ENCODE peak calls at places on chromosome 7, in nine cellular contexts. Y is transverse colon, J is HFFc6, W is dorsolateral prefrontal cortex, U is gastrocnemius medialis, I is pancreas, G is endothelial cell of umbilical vein, K is MCF 10A, E is cardiac fibroblast. A is an unnamed sample.

GRCh38 chr7:143013473-143013872 is 13.5 kb downstream of the OR9A2 start:
- DNase-seq in Y (no peak), J (no peak), W (no peak), U (no peak), I (no peak), G (no peak), K (no peak), E (peak), A (no peak)

GRCh38 chr7:41826641-41827040 is 123.8 kb upstream of the INHBA start:
- DNase-seq in Y (no peak), J (no peak), W (no peak), U (no peak), I (no peak), G (no peak), K (no peak), E (no peak), A (no peak)

GRCh38 chr7:516606-517456 is 2.8 kb downstream of the PDGFA start:
- DNase-seq in Y (peak), J (peak), W (no peak), U (peak), I (peak), G (peak), K (peak), E (peak), A (peak)

GRCh38 chr7:95004618-95005282 is 97.4 kb downstream of the PPP1R9A start:
- DNase-seq in Y (no peak), J (no peak), W (no peak), U (peak), I (no peak), G (no peak), K (no peak), E (no peak), A (no peak)

GRCh38 chr7:96026006-96026405 is 253.7 kb downstream of the DYNC1I1 start:
- DNase-seq in Y (no peak), J (no peak), W (no peak), U (no peak), I (no peak), G (no peak), K (no peak), E (no peak), A (no peak)

GRCh38 chr7:74027124-74027682 is 770 bp upstream of the ELN start:
- DNase-seq in Y (no peak), J (no peak), W (no peak), U (no peak), I (peak), G (no peak), K (no peak), E (no peak), A (peak)

GRCh38 chr7:77409739-77410545 is 6.2 kb downstream of the GSAP start:
- DNase-seq in Y (no peak), J (peak), W (no peak), U (no peak), I (no peak), G (no peak), K (peak), E (peak), A (no peak)

GRCh38 chr7:153641202-153641601 is 411.0 kb upstream of the DPP6 start:
- DNase-seq in Y (no peak), J (no peak), W (no peak), U (no peak), I (no peak), G (no peak), K (no peak), E (no peak), A (no peak)

GRCh38 chr7:128801667-128802066 is 9.9 kb downstream of the CCDC136 start:
- DNase-seq in Y (no peak), J (no peak), W (no peak), U (no peak), I (no peak), G (no peak), K (no peak), E (no peak), A (no peak)

GRCh38 chr7:93013471-93014061 is 104.2 kb downstream of the SAMD9 start:
- DNase-seq in Y (no peak), J (no peak), W (no peak), U (no peak), I (no peak), G (no peak), K (no peak), E (no peak), A (no peak)

DNA sequence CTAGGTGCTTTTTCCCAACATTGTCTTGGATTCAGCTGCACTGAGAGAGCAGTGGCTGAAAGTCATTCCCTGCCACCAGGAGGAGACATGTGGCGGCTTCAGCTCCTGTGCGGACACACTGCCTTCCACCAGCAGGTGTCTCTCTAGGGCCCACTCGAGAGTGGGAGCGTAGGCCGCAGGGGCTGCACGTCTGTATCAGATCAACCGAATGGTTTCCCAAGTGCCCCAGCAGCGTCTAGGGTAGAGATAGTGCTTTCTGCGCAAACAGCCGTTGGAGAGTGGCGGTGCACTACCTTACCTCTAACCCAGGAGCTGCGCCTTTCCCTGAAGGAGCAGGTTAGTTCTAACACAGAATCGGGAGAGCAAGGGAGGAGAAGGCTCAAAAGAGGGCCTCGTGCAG is 31.7 kb downstream of the PAPOLB start:
- DNase-seq in Y (peak), J (peak), W (no peak), U (no peak), I (peak), G (peak), K (peak), E (peak), A (peak)
- TF ChIP-seq CTCF in Y (peak), J (peak), W (peak), U (peak), I (peak), G (peak), K (peak), E (peak), A (peak)

GRCh38 chr7:134727711-134728110 is 51.7 kb upstream of the CALD1 start:
- DNase-seq in Y (no peak), J (no peak), W (no peak), U (no peak), I (no peak), G (no peak), K (no peak), E (no peak), A (no peak)

GRCh38 chr7:134726581-134726980 is 52.9 kb upstream of the CALD1 start:
- DNase-seq in Y (no peak), J (no peak), W (no peak), U (no peak), I (no peak), G (no peak), K (no peak), E (peak), A (no peak)

GRCh38 chr7:134722786-134723322 is 56.6 kb upstream of the CALD1 start:
- DNase-seq in Y (no peak), J (no peak), W (no peak), U (no peak), I (no peak), G (no peak), K (no peak), E (no peak), A (no peak)

GRCh38 chr7:134723904-134724303 is 55.5 kb upstream of the CALD1 start:
- DNase-seq in Y (no peak), J (no peak), W (no peak), U (no peak), I (no peak), G (no peak), K (no peak), E (no peak), A (no peak)

GRCh38 chr7:134724606-134725005 is 54.8 kb upstream of the CALD1 start:
- DNase-seq in Y (no peak), J (peak), W (no peak), U (no peak), I (no peak), G (peak), K (peak), E (peak), A (no peak)
- TF ChIP-seq CTCF in Y (no peak), J (peak), W (peak), U (no peak), I (no peak), G (peak), K (peak), E (peak), A (no peak)

GRCh38 chr7:141688038-141688437 is 13.9 kb downstream of the DENND11 start:
- DNase-seq in Y (no peak), J (no peak), W (no peak), U (no peak), I (no peak), G (no peak), K (no peak), E (no peak), A (no peak)
- TF ChIP-seq CTCF in Y (no peak), J (no peak), W (no peak), U (no peak), I (no peak), G (no peak), K (no peak), E (no peak), A (no peak)

GRCh38 chr7:150378853-150379589 is at the start of gene ZNF775:
- DNase-seq in Y (peak), J (peak), W (peak), U (peak), I (peak), G (peak), K (peak), E (peak), A (peak)
- TF ChIP-seq CTCF in Y (no peak), J (no peak), W (peak), U (no peak), I (no peak), G (no peak), K (no peak), E (no peak), A (no peak)

GRCh38 chr7:121099572-121099971 is 111.1 kb downstream of the CPED1 start:
- DNase-seq in Y (no peak), J (no peak), W (no peak), U (no peak), I (no peak), G (no peak), K (no peak), E (no peak), A (no peak)
- TF ChIP-seq CTCF in Y (no peak), J (peak), W (no peak), U (no peak), I (no peak), G (no peak), K (no peak), E (peak), A (no peak)

GRCh38 chr7:44765579-44766415 is 17.1 kb downstream of the ZMIZ2 start:
- DNase-seq in Y (no peak), J (no peak), W (no peak), U (no peak), I (no peak), G (no peak), K (no peak), E (no peak), A (no peak)

GRCh38 chr7:44767134-44767911 is 18.7 kb downstream of the ZMIZ2 start:
- DNase-seq in Y (no peak), J (no peak), W (no peak), U (no peak), I (no peak), G (no peak), K (no peak), E (no peak), A (no peak)

GRCh38 chr7:44764665-44765578 is 16.3 kb downstream of the ZMIZ2 start:
- DNase-seq in Y (no peak), J (no peak), W (no peak), U (no peak), I (no peak), G (no peak), K (no peak), E (no peak), A (no peak)

GRCh38 chr7:44767912-44768662 is 19.4 kb downstream of the ZMIZ2 start:
- DNase-seq in Y (peak), J (no peak), W (peak), U (no peak), I (peak), G (no peak), K (no peak), E (peak), A (no peak)

DNA sequence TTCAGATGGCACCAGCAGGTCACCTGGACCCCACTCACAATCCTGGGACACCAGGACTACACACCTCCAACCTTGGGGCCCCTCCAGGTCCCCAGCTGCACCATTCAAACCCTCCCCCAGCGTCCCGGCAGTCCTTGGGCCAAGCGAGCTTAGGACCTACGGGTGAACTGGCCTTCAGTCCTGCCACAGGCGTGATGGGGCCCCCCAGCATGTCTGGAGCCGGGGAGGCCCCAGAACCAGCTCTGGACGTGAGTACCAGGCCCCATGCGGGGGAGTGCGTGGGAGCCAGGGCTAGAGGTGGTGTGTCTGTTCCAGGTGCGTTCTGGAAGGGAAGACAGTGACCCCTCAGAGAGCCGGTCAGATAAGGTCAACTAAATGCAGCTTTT is 17.8 kb downstream of the ZMIZ2 start:
- DNase-seq in Y (no peak), J (no peak), W (no peak), U (no peak), I (no peak), G (no peak), K (no peak), E (no peak), A (no peak)
- TF ChIP-seq CTCF in Y (no peak), J (no peak), W (no peak), U (no peak), I (no peak), G (no peak), K (no peak), E (no peak), A (no peak)

DNA sequence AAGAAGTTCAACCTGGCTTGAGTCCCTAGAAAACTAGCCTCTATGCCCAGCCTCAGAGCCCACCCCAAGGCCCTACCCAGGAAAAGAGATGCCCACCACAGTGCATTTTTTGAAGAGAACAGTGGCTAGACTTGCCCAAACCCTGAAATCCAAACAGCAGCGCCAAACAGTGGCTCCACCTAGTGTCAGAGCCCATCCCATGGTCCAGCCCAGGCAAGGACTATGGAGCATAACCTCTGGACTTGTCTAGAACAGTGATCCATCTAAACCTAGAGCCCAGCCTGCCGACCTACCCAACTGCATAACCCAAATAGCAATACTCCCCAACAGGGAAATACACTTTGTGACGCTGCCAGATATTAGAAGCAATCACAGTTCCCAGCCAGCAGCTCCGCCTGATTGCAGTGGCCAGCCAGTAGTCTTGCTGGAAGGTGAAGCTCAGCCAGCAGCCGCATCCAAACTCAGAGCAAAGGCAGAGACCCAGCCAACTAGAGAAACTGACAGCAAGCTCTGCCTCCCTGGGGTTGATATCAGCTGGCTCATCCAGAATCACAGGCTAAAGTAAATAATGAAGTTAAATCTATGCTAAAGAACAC is 44.5 kb downstream of the HBP1 start:
- DNase-seq in Y (no peak), J (no peak), W (no peak), U (no peak), I (no peak), G (no peak), K (no peak), E (no peak), A (no peak)
- TF ChIP-seq CTCF in Y (no peak), J (peak), W (no peak), U (no peak), I (no peak), G (no peak), K (no peak), E (no peak), A (no peak)

GRCh38 chr7:40580776-40581175 is 446.0 kb downstream of the SUGCT start:
- DNase-seq in Y (no peak), J (no peak), W (no peak), U (no peak), I (no peak), G (no peak), K (no peak), E (no peak), A (no peak)

GRCh38 chr7:40583653-40584424 is 449.0 kb downstream of the SUGCT start:
- DNase-seq in Y (no peak), J (no peak), W (no peak), U (no peak), I (no peak), G (no peak), K (no peak), E (no peak), A (no peak)

GRCh38 chr7:40584667-40585433 is 450.0 kb downstream of the SUGCT start:
- DNase-seq in Y (no peak), J (peak), W (no peak), U (no peak), I (no peak), G (peak), K (peak), E (no peak), A (no peak)

DNA sequence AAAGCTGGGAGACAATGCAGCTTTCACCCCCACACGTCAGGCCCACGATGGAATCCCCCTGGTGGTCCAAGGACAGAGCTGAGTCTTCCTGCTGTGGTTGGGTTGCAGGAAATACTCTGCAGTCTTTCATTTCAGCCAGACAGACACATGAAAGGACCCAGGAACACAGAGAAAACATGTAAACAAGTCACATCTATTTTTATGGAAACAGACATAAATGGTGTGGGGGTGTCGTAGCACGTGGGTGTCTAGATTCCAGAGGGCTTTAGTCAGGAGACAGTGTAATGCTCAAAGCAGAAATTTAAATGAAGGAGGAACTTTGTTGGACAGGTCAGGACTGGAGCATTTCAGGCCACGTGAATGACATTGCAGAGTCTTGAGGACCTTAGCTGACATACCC is 444.6 kb downstream of the SUGCT start:
- DNase-seq in Y (no peak), J (peak), W (no peak), U (no peak), I (no peak), G (no peak), K (no peak), E (peak), A (no peak)
- TF ChIP-seq CTCF in Y (no peak), J (no peak), W (no peak), U (no peak), I (no peak), G (no peak), K (no peak), E (peak), A (no peak)

GRCh38 chr7:12066561-12066960 is 144.5 kb upstream of the TMEM106B start:
- DNase-seq in Y (no peak), J (no peak), W (no peak), U (no peak), I (no peak), G (no peak), K (peak), E (no peak), A (no peak)

GRCh38 chr7:12064716-12065115 is 146.4 kb upstream of the TMEM106B start:
- DNase-seq in Y (no peak), J (no peak), W (no peak), U (no peak), I (no peak), G (peak), K (no peak), E (no peak), A (no peak)

GRCh38 chr7:12056977-12057376 is 154.1 kb upstream of the TMEM106B start:
- DNase-seq in Y (no peak), J (no peak), W (no peak), U (no peak), I (no peak), G (no peak), K (no peak), E (no peak), A (no peak)

GRCh38 chr7:12066004-12066403 is 145.1 kb upstream of the TMEM106B start:
- DNase-seq in Y (no peak), J (no peak), W (no peak), U (no peak), I (no peak), G (no peak), K (peak), E (no peak), A (no peak)

DNA sequence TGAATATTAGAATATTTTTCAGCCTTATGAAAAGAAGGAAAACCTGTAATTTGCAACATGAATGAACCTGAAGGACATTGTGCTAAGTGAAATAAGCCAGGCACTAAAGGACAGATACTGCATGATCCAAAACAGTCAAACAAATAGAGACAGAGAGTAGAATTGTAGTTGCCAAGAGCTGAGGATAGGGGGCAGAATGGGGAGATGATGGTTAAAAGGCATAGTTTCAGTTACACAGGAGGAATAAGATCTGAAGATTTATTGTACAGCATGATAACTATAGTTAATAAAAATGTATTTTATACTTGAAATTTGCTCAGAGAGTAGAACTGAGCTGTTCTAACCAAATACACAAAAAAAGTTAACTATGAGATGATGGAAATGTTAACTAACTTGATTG is 149.0 kb upstream of the TMEM106B start:
- DNase-seq in Y (no peak), J (no peak), W (no peak), U (no peak), I (no peak), G (no peak), K (peak), E (no peak), A (no peak)
- TF ChIP-seq CTCF in Y (no peak), J (peak), W (peak), U (no peak), I (no peak), G (peak), K (peak), E (peak), A (no peak)

A was measured in left lung.